ENCODE peak calls at places on chromosomes 11 and 22, in ten cellular contexts. M, S, I, F, E, R, K, W, B and L are unnamed samples.

GRCh38 chr11:34869425-34869824 is 46.8 kb downstream of the APIP start:
- DNase-seq in M (no peak), S (no peak), I (no peak), F (peak; percentile 78), E (no peak), R (no peak), K (no peak), W (no peak), B (no peak), L (no peak)

GRCh38 chr22:31481129-31481528 is 8.5 kb downstream of the EIF4ENIF1 start:
- DNase-seq in M (no peak), S (no peak), I (no peak), F (no peak), E (no peak), R (no peak), K (no peak), W (no peak), B (no peak), L (no peak)

GRCh38 chr22:25111579-25112517 is 87.8 kb upstream of the CRYBB3 start:
- DNase-seq in M (no peak), S (no peak), I (no peak), F (peak; percentile 46), E (peak; percentile 73), R (peak; percentile 81), K (no peak), W (no peak), B (peak; percentile 39), L (no peak)

GRCh38 chr22:28906312-28906711 is 22.9 kb downstream of the ZNRF3 start:
- DNase-seq in M (no peak), S (no peak), I (no peak), F (no peak), E (no peak), R (no peak), K (no peak), W (no peak), B (no peak), L (no peak)

GRCh38 chr11:1763336-1763795 is 361 bp downstream of the CTSD start:
- DNase-seq in M (no peak), S (no peak), I (no peak), F (no peak), E (no peak), R (no peak), K (no peak), W (no peak), B (no peak), L (peak; percentile 31)

GRCh38 chr11:70521475-70522260 is 123.3 kb downstream of the CTTN start:
- DNase-seq in M (no peak), S (no peak), I (no peak), F (no peak), E (no peak), R (no peak), K (no peak), W (no peak), B (no peak), L (peak; percentile 21)

GRCh38 chr22:24427500-24428164 is at the start of gene ADORA2A:
- DNase-seq in M (no peak), S (no peak), I (no peak), F (peak; percentile 23), E (no peak), R (peak; percentile 76), K (no peak), W (no peak), B (peak; percentile 83), L (peak; percentile 18)

GRCh38 chr11:14340721-14341120 is 18.3 kb downstream of the RRAS2 start:
- DNase-seq in M (no peak), S (no peak), I (no peak), F (peak; percentile 93), E (no peak), R (no peak), K (no peak), W (no peak), B (no peak), L (no peak)

GRCh38 chr22:45105281-45105700 is 58.4 kb upstream of the NUP50 start:
- DNase-seq in M (no peak), S (peak; percentile 74), I (no peak), F (no peak), E (no peak), R (no peak), K (peak; percentile 83), W (peak; percentile 97), B (no peak), L (no peak)

GRCh38 chr11:70024773-70025045 is 53.4 kb upstream of the ANO1 start:
- DNase-seq in M (no peak), S (no peak), I (no peak), F (no peak), E (no peak), R (no peak), K (no peak), W (no peak), B (no peak), L (no peak)

GRCh38 chr22:23984430-23984829 is 4.5 kb downstream of the GSTT2 start:
- DNase-seq in M (peak; percentile 39), S (peak; percentile 12), I (peak; percentile 11), F (peak; percentile 21), E (no peak), R (no peak), K (no peak), W (peak; percentile 38), B (no peak), L (no peak)

GRCh38 chr11:123797065-123797940 is 8.8 kb downstream of the OR6M1 start:
- DNase-seq in M (peak; percentile 30), S (no peak), I (no peak), F (no peak), E (no peak), R (no peak), K (no peak), W (no peak), B (no peak), L (no peak)

GRCh38 chr11:118653684-118654390 is 25.6 kb downstream of the TREH start:
- DNase-seq in M (no peak), S (no peak), I (no peak), F (no peak), E (no peak), R (no peak), K (no peak), W (no peak), B (no peak), L (no peak)

GRCh38 chr22:28829358-28830181 is 29.2 kb upstream of the XBP1 start:
- DNase-seq in M (peak; percentile 84), S (peak; percentile 55), I (peak; percentile 70), F (peak; percentile 91), E (peak; percentile 80), R (peak; percentile 81), K (peak; percentile 34), W (peak; percentile 73), B (peak; percentile 76), L (peak; percentile 85)

GRCh38 chr11:2318123-2318522 is 16.3 kb downstream of the TSPAN32 start:
- DNase-seq in M (no peak), S (no peak), I (no peak), F (no peak), E (no peak), R (no peak), K (no peak), W (no peak), B (no peak), L (no peak)

GRCh38 chr11:13292970-13293369 is 15.4 kb downstream of the BMAL1 start:
- DNase-seq in M (no peak), S (no peak), I (no peak), F (peak; percentile 29), E (no peak), R (no peak), K (no peak), W (no peak), B (no peak), L (no peak)

GRCh38 chr11:46521947-46522681 is 71.7 kb downstream of the AMBRA1 start:
- DNase-seq in M (peak; percentile 20), S (no peak), I (peak; percentile 75), F (peak; percentile 33), E (no peak), R (no peak), K (no peak), W (peak; percentile 79), B (no peak), L (no peak)
- TF ChIP-seq CTCF in M (peak; percentile 25), S (no peak), I (peak; percentile 45), F (peak; percentile 55), E (no peak), R (no peak), K (peak; percentile 2), W (peak; percentile 64), B (no peak), L (no peak)

GRCh38 chr11:61575886-61576516 is 4.9 kb downstream of the SYT7 start:
- DNase-seq in M (no peak), S (no peak), I (no peak), F (no peak), E (no peak), R (no peak), K (no peak), W (no peak), B (no peak), L (no peak)
- TF ChIP-seq CTCF in M (no peak), S (no peak), I (no peak), F (no peak), E (no peak), R (no peak), K (no peak), W (no peak), B (no peak), L (no peak)

GRCh38 chr22:36435516-36436415 is 45.7 kb downstream of the TXN2 start:
- DNase-seq in M (no peak), S (peak; percentile 58), I (no peak), F (peak; percentile 61), E (no peak), R (peak; percentile 61), K (no peak), W (no peak), B (peak; percentile 57), L (no peak)
- TF ChIP-seq CTCF in M (no peak), S (no peak), I (no peak), F (no peak), E (no peak), R (no peak), K (no peak), W (no peak), B (no peak), L (no peak)

GRCh38 chr11:65468874-65469333 is 29.9 kb upstream of the MALAT1 start:
- DNase-seq in M (no peak), S (peak; percentile 84), I (no peak), F (peak; percentile 94), E (peak; percentile 40), R (peak; percentile 91), K (no peak), W (no peak), B (no peak), L (no peak)
- TF ChIP-seq CTCF in M (peak; percentile 52), S (peak; percentile 93), I (peak; percentile 50), F (peak; percentile 87), E (peak; percentile 39), R (peak; percentile 73), K (peak; percentile 27), W (peak; percentile 42), B (peak; percentile 45), L (no peak)